ENCODE peak calls at places on chromosomes 13 and 19, in eight cellular contexts. O is AG09309; W is stimulated activated CD4-positive, alpha-beta T cell treated with anti-CD3 and anti-CD28 coated beads, TNF-alpha, amount 100 ng/mL, for 4 hours; D is ACHN; H is OCI-LY7; N is stimulated activated CD8-positive, alpha-beta memory T cell treated with anti-CD3 and anti-CD28 coated beads, Interleukin-4, amount 100 ng/mL, for 4 hours; B is PC-3; Z is tibial artery. S is an unnamed sample.

GRCh38 chr19:54325194-54325621 is 12.2 kb upstream of the LILRA5 start:
- DNase-seq in Z (no peak), H (peak), W (no peak), B (peak), O (no peak), D (peak), N (peak), S (no peak)

GRCh38 chr13:101535192-101535746 is 82.8 kb downstream of the ITGBL1 start:
- DNase-seq in H (no peak), N (no peak), B (peak), Z (no peak), W (no peak), D (no peak), O (no peak), S (no peak)

GRCh38 chr19:35346193-35347052 is 1.3 kb upstream of the FFAR1 start:
- DNase-seq in N (peak), H (peak), D (no peak), Z (peak), O (no peak), B (no peak), W (peak), S (no peak)

GRCh38 chr19:16076154-16076957 is at the start of gene TPM4:
- DNase-seq in N (peak), B (no peak), Z (peak), H (peak), W (peak), O (peak), D (peak), S (peak)

GRCh38 chr19:14450168-14450874 is 17.2 kb downstream of the PKN1 start:
- DNase-seq in B (peak), W (peak), N (no peak), H (peak), O (no peak), D (peak), Z (no peak), S (no peak)

GRCh38 chr13:41411536-41411935 is 45.8 kb upstream of the RGCC start:
- DNase-seq in H (peak), O (peak), B (peak), Z (no peak), N (no peak), D (peak), W (no peak), S (peak)

GRCh38 chr19:6372594-6373095 is at the start of gene ALKBH7:
- DNase-seq in D (peak), H (peak), B (peak), O (peak), N (peak), Z (peak), W (peak), S (peak)

GRCh38 chr19:13262450-13262849 is 112.2 kb downstream of the IER2 start:
- DNase-seq in N (no peak), O (peak), Z (no peak), B (peak), H (peak), W (no peak), D (peak), S (no peak)

GRCh38 chr13:73341748-73342147 is 282.9 kb downstream of the KLF5 start:
- DNase-seq in W (no peak), D (no peak), N (no peak), H (no peak), Z (no peak), B (peak), O (peak), S (peak)

GRCh38 chr13:97295279-97296182 is 73.4 kb downstream of the MBNL2 start:
- DNase-seq in B (peak), Z (no peak), H (no peak), W (no peak), O (no peak), N (no peak), D (no peak), S (no peak)

GRCh38 chr13:106376411-106377112 is 158.9 kb downstream of the EFNB2 start:
- DNase-seq in W (no peak), Z (no peak), O (peak), N (no peak), H (no peak), D (peak), B (peak), S (peak)

GRCh38 chr13:46211116-46211515 is 612 bp upstream of the LRRC63 start:
- DNase-seq in Z (no peak), O (no peak), D (no peak), B (peak), W (no peak), N (no peak), H (no peak), S (no peak)

GRCh38 chr13:112831196-112831595 is 137.8 kb upstream of the MCF2L start:
- DNase-seq in O (no peak), N (no peak), B (no peak), D (no peak), W (no peak), H (no peak), Z (peak), S (no peak)

GRCh38 chr19:55368701-55369563 is 1.3 kb downstream of the IL11 start:
- DNase-seq in W (no peak), O (no peak), D (no peak), N (no peak), H (no peak), B (peak), Z (no peak), S (no peak)

GRCh38 chr19:45771331-45771933 is 2.4 kb upstream of the SIX5 start:
- DNase-seq in O (no peak), D (no peak), Z (peak), B (no peak), H (no peak), N (no peak), W (no peak), S (no peak)

GRCh38 chr19:10260141-10260584 is 8.1 kb downstream of the MRPL4 start:
- DNase-seq in N (no peak), Z (no peak), W (no peak), B (peak), D (no peak), O (no peak), H (no peak), S (no peak)

GRCh38 chr19:48539503-48540096 is 12.4 kb upstream of the SULT2B1 start:
- DNase-seq in H (no peak), Z (no peak), D (no peak), O (no peak), B (peak), W (no peak), N (no peak), S (no peak)

GRCh38 chr19:686589-687297 is 8.5 kb downstream of the PRSS57 start:
- DNase-seq in O (no peak), B (no peak), W (no peak), D (no peak), H (no peak), Z (no peak), N (no peak), S (no peak)

GRCh38 chr13:102877285-102877684 is 31.5 kb downstream of the ERCC5 start:
- DNase-seq in D (peak), O (no peak), W (no peak), B (no peak), N (no peak), H (no peak), Z (no peak), S (no peak)